ENCODE peak calls at places on chromosomes 6 and 20, in four cellular contexts. S, W, Z and I are unnamed samples.

GRCh38 chr6:112535816-112536215 is 188.7 kb downstream of the RFPL4B start:
- DNase-seq in W (no peak), Z (no peak), S (no peak), I (no peak)

GRCh38 chr6:132041706-132042105 is 90.5 kb upstream of the CCN2 start:
- DNase-seq in S (no peak), W (no peak), Z (no peak), I (no peak)

GRCh38 chr6:159727717-159728440 is 573 bp downstream of the WTAP start:
- DNase-seq in Z (peak; percentile 64), W (peak; percentile 80), S (peak; percentile 37), I (peak; percentile 57)

GRCh38 chr6:45692021-45692420 is 314.3 kb upstream of the SUPT3H start:
- DNase-seq in S (no peak), Z (no peak), W (no peak), I (no peak)

GRCh38 chr6:45495404-45496084 is 117.8 kb upstream of the SUPT3H start:
- DNase-seq in W (no peak), Z (no peak), S (no peak), I (no peak)

GRCh38 chr20:47506335-47506734 is 4.6 kb downstream of the NCOA3 start:
- DNase-seq in Z (no peak), W (no peak), S (no peak), I (no peak)

GRCh38 chr6:111566873-111567517 is 38.7 kb downstream of the TRAF3IP2 start:
- DNase-seq in Z (no peak), S (no peak), W (peak; percentile 59), I (no peak)

GRCh38 chr6:1746919-1747460 is 137.3 kb downstream of the FOXC1 start:
- DNase-seq in Z (no peak), S (no peak), W (peak; percentile 73), I (no peak)

GRCh38 chr20:3646651-3647050 is 16.5 kb downstream of the GFRA4 start:
- DNase-seq in W (peak; percentile 59), S (no peak), Z (no peak), I (no peak)

GRCh38 chr20:59165389-59165785 is 1.8 kb downstream of the ZNF831 start:
- DNase-seq in W (no peak), Z (no peak), S (no peak), I (no peak)

GRCh38 chr20:45781391-45781931 is 10.2 kb downstream of the WFDC3 start:
- DNase-seq in W (no peak), Z (no peak), S (no peak), I (no peak)

GRCh38 chr6:79257381-79258205 is 23.1 kb upstream of the HMGN3 start:
- DNase-seq in W (no peak), S (no peak), Z (no peak), I (no peak)

GRCh38 chr20:50478162-50479036 is 31.8 kb upstream of the PTPN1 start:
- DNase-seq in Z (peak; percentile 74), W (peak; percentile 75), S (no peak), I (peak; percentile 91)

GRCh38 chr6:4776967-4777925 is 1.0 kb downstream of the CDYL start:
- DNase-seq in W (peak; percentile 72), Z (no peak), S (no peak), I (peak; percentile 26)